ENCODE peak calls at places on chromosomes 1 and 21, in ten cellular contexts. Z is progenitor cell of endocrine pancreas; T is IMR-90; C is NCI-H1436; M is GM12865; B is stimulated activated CD8-positive, alpha-beta memory T cell treated with anti-CD3 and anti-CD28 coated beads, Interleukin-12 subunit alpha, Interleukin-12 subunit beta, amount 100 ng/mL, for 4 hours; L is upper lobe of left lung; U is endothelial cell; K is COR-L47; O is NCI-H187 treated with DMSO at 0.1 percent for 48 hours. J is an unnamed sample.

GRCh38 chr1:162710349-162710748 is 78.1 kb downstream of the DDR2 start:
- DNase-seq in Z (no peak), T (peak), C (no peak), M (no peak), B (no peak), L (no peak), U (no peak), K (no peak), O (no peak), J (no peak)

GRCh38 chr21:46662765-46663500 is 27.5 kb downstream of the PRMT2 start:
- DNase-seq in Z (no peak), T (no peak), C (no peak), M (no peak), B (no peak), L (no peak), U (no peak), K (no peak), O (no peak), J (no peak)

GRCh38 chr1:10431065-10431730 is 965 bp downstream of the CENPS start:
- DNase-seq in Z (no peak), T (no peak), C (no peak), M (peak), B (no peak), L (no peak), U (peak), K (no peak), O (no peak), J (no peak)

GRCh38 chr1:228164561-228165371 is 838 bp upstream of the IBA57 start:
- DNase-seq in Z (no peak), T (no peak), C (no peak), M (no peak), B (no peak), L (peak), U (no peak), K (no peak), O (no peak), J (no peak)

GRCh38 chr1:201044119-201044518 is 20.6 kb upstream of the KIF21B start:
- DNase-seq in Z (no peak), T (no peak), C (no peak), M (no peak), B (no peak), L (no peak), U (no peak), K (no peak), O (no peak), J (no peak)

GRCh38 chr1:214441119-214441518 is 110.3 kb downstream of the PTPN14 start:
- DNase-seq in Z (no peak), T (peak), C (no peak), M (no peak), B (no peak), L (no peak), U (no peak), K (no peak), O (no peak), J (no peak)

GRCh38 chr1:193033610-193034009 is 25.6 kb downstream of the UCHL5 start:
- DNase-seq in Z (no peak), T (no peak), C (no peak), M (no peak), B (no peak), L (no peak), U (no peak), K (no peak), O (no peak), J (no peak)

GRCh38 chr1:193256019-193256418 is 69.6 kb upstream of the B3GALT2 start:
- DNase-seq in Z (no peak), T (no peak), C (no peak), M (no peak), B (no peak), L (no peak), U (no peak), K (no peak), O (no peak), J (no peak)

GRCh38 chr1:48777219-48777895 is 666 bp upstream of the BEND5 start:
- DNase-seq in Z (no peak), T (no peak), C (no peak), M (no peak), B (no peak), L (no peak), U (peak), K (peak), O (no peak), J (peak)

J was measured in SK-N-DZ.